ENCODE peak calls at places on chromosome 16, in four cellular contexts. One of them, this sample, is unnamed. For H3K9me3, the result is how much of the 10 kb centered on the place peaks cover.

GRCh38 chr16:84885024-84885910 is 65.5 kb downstream of the CRISPLD2 start:
- DNase-seq in endothelial cell of umbilical vein: peak
- DNase-seq in sigmoid colon: no peak
- DNase-seq in GM12878: no peak
- DNase-seq in this sample: no peak

GRCh38 chr16:84579936-84580335 is 37.9 kb downstream of the COTL1 start:
- DNase-seq in GM12878: no peak
- DNase-seq in sigmoid colon: no peak
- DNase-seq in endothelial cell of umbilical vein: no peak
- DNase-seq in this sample: no peak

GRCh38 chr16:29994613-29995329 is 646 bp downstream of the HIRIP3 start:
- DNase-seq in endothelial cell of umbilical vein: peak
- DNase-seq in GM12878: no peak
- DNase-seq in sigmoid colon: peak
- DNase-seq in this sample: no peak

GRCh38 chr16:81181013-81181720 is 57.3 kb upstream of the BCO1 start:
- DNase-seq in sigmoid colon: peak
- DNase-seq in endothelial cell of umbilical vein: peak
- DNase-seq in GM12878: no peak
- DNase-seq in this sample: no peak

GRCh38 chr16:87324411-87325275 is 7.5 kb upstream of the C16orf95 start:
- DNase-seq in GM12878: no peak
- DNase-seq in endothelial cell of umbilical vein: peak
- DNase-seq in sigmoid colon: no peak
- DNase-seq in this sample: no peak

GRCh38 chr16:68332411-68333121 is 21.7 kb downstream of the PRMT7 start:
- DNase-seq in endothelial cell of umbilical vein: peak
- DNase-seq in sigmoid colon: no peak
- DNase-seq in GM12878: no peak
- DNase-seq in this sample: no peak

GRCh38 chr16:60553316-60553801 is 1482.9 kb downstream of the CDH8 start:
- DNase-seq in endothelial cell of umbilical vein: no peak
- DNase-seq in sigmoid colon: no peak
- DNase-seq in GM12878: no peak
- DNase-seq in this sample: no peak

GRCh38 chr16:56910654-56911539 is 21.0 kb upstream of the HERPUD1 start:
- DNase-seq in endothelial cell of umbilical vein: no peak
- DNase-seq in GM12878: no peak
- DNase-seq in sigmoid colon: no peak
- DNase-seq in this sample: no peak

GRCh38 chr16:89191033-89191900 is 9.1 kb downstream of the SLC22A31 start:
- DNase-seq in GM12878: no peak
- DNase-seq in sigmoid colon: no peak
- DNase-seq in endothelial cell of umbilical vein: no peak
- DNase-seq in this sample: no peak

GRCh38 chr16:84514874-84515835 is 10.7 kb upstream of the MEAK7 start:
- DNase-seq in sigmoid colon: no peak
- DNase-seq in endothelial cell of umbilical vein: no peak
- DNase-seq in GM12878: peak
- DNase-seq in this sample: no peak

GRCh38 chr16:90032664-90033346 is 13.5 kb upstream of the DBNDD1 start:
- DNase-seq in endothelial cell of umbilical vein: no peak
- DNase-seq in GM12878: no peak
- DNase-seq in sigmoid colon: no peak
- DNase-seq in this sample: no peak

GRCh38 chr16:29862383-29862883 is 593 bp downstream of the CDIPT start:
- DNase-seq in GM12878: no peak
- DNase-seq in sigmoid colon: no peak
- DNase-seq in endothelial cell of umbilical vein: peak
- DNase-seq in this sample: no peak

GRCh38 chr16:65415460-65415859 is 293.6 kb upstream of the CDH11 start:
- DNase-seq in sigmoid colon: no peak
- DNase-seq in endothelial cell of umbilical vein: no peak
- DNase-seq in GM12878: no peak
- DNase-seq in this sample: no peak

GRCh38 chr16:527015-527903 is at the start of gene CAPN15:
- DNase-seq in sigmoid colon: peak
- DNase-seq in GM12878: peak
- DNase-seq in endothelial cell of umbilical vein: peak
- DNase-seq in this sample: peak

GRCh38 chr16:4498546-4499195 is 22.5 kb downstream of the HMOX2 start:
- DNase-seq in GM12878: no peak
- DNase-seq in sigmoid colon: no peak
- DNase-seq in endothelial cell of umbilical vein: no peak
- DNase-seq in this sample: no peak

GRCh38 chr16:86205521-86206245 is 304.6 kb upstream of the FOXF1 start:
- DNase-seq in sigmoid colon: no peak
- DNase-seq in GM12878: no peak
- DNase-seq in endothelial cell of umbilical vein: no peak
- DNase-seq in this sample: no peak

GRCh38 chr16:89795676-89796075 is 20.8 kb downstream of the FANCA start:
- DNase-seq in sigmoid colon: no peak
- DNase-seq in GM12878: no peak
- DNase-seq in endothelial cell of umbilical vein: no peak
- DNase-seq in this sample: no peak

GRCh38 chr16:88617268-88618031 is 20.9 kb upstream of the IL17C start:
- DNase-seq in GM12878: no peak
- DNase-seq in sigmoid colon: no peak
- DNase-seq in endothelial cell of umbilical vein: no peak
- DNase-seq in this sample: no peak

GRCh38 chr16:11114366-11115164 is 141.4 kb downstream of the SOCS1 start:
- DNase-seq in GM12878: no peak
- DNase-seq in endothelial cell of umbilical vein: no peak
- DNase-seq in sigmoid colon: no peak
- DNase-seq in this sample: no peak

GRCh38 chr16:75628351-75628750 is 5.3 kb upstream of the ADAT1 start:
- DNase-seq in sigmoid colon: no peak
- DNase-seq in endothelial cell of umbilical vein: peak
- DNase-seq in GM12878: no peak
- DNase-seq in this sample: no peak

GRCh38 chr16:47258874-47259461 is 115.2 kb upstream of the NETO2 start:
- DNase-seq in GM12878: peak
- DNase-seq in endothelial cell of umbilical vein: peak
- DNase-seq in sigmoid colon: no peak
- DNase-seq in this sample: no peak

GRCh38 chr16:29962344-29962994 is 590 bp downstream of the TMEM219 start:
- DNase-seq in sigmoid colon: no peak
- DNase-seq in GM12878: no peak
- DNase-seq in endothelial cell of umbilical vein: peak
- DNase-seq in this sample: no peak

GRCh38 chr16:74455213-74455612 is 33.9 kb upstream of the CLEC18B start:
- DNase-seq in GM12878: no peak
- DNase-seq in sigmoid colon: no peak
- DNase-seq in endothelial cell of umbilical vein: peak
- DNase-seq in this sample: no peak

GRCh38 chr16:58732545-58733247 is 1.4 kb downstream of the GOT2 start:
- DNase-seq in GM12878: no peak
- DNase-seq in endothelial cell of umbilical vein: peak
- DNase-seq in sigmoid colon: no peak
- DNase-seq in this sample: no peak

GRCh38 chr16:4868046-4868445 is 20.8 kb downstream of the UBN1 start:
- DNase-seq in sigmoid colon: no peak
- DNase-seq in endothelial cell of umbilical vein: no peak
- DNase-seq in GM12878: no peak
- DNase-seq in this sample: no peak

GRCh38 chr16:25027781-25028180 is 12.6 kb upstream of the ARHGAP17 start:
- DNase-seq in sigmoid colon: no peak
- DNase-seq in endothelial cell of umbilical vein: no peak
- DNase-seq in GM12878: no peak
- DNase-seq in this sample: no peak

GRCh38 chr16:67177743-67178699 is 5.7 kb downstream of the MATCAP1 start:
- DNase-seq in sigmoid colon: peak
- DNase-seq in GM12878: no peak
- DNase-seq in endothelial cell of umbilical vein: peak
- DNase-seq in this sample: no peak

GRCh38 chr16:67173323-67173722 is 3.0 kb downstream of the NOL3 start:
- DNase-seq in sigmoid colon: no peak
- DNase-seq in endothelial cell of umbilical vein: no peak
- DNase-seq in GM12878: no peak
- DNase-seq in this sample: no peak

GRCh38 chr16:67173808-67174705 is 3.7 kb downstream of the NOL3 start:
- DNase-seq in endothelial cell of umbilical vein: peak
- DNase-seq in GM12878: no peak
- DNase-seq in sigmoid colon: peak
- DNase-seq in this sample: no peak

GRCh38 chr16:67176662-67177061 is 6.3 kb downstream of the NOL3 start:
- DNase-seq in sigmoid colon: no peak
- DNase-seq in GM12878: no peak
- DNase-seq in endothelial cell of umbilical vein: no peak
- DNase-seq in this sample: no peak

DNA sequence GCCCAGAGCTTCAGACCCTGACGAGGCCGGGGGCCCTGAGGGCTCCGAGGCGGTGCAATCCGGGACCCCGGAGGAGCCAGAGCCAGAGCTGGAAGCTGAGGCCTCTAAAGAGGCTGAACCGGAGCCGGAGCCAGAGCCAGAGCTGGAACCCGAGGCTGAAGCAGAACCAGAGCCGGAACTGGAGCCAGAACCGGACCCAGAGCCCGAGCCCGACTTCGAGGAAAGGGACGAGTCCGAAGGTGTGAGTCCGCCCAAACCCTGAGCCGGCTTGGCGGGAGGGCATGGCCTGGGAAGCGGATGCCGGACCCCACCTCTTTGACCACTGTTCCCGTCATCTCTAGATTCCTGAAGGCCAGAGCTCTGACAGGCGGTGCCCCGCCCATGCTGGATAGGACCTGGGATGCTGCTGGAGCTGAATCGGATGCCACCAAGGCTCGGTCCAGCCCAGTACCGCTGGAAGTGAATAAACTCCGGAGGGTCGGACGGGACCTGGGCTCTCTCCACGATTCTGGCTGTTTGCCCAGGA is 4.4 kb downstream of the NOL3 start:
- DNase-seq in GM12878: no peak
- DNase-seq in endothelial cell of umbilical vein: no peak
- DNase-seq in sigmoid colon: no peak
- DNase-seq in this sample: no peak
- TF ChIP-seq POLR2AphosphoS5 in GM12878: no peak
- TF ChIP-seq POLR2AphosphoS5 in endothelial cell of umbilical vein: no peak
- TF ChIP-seq POLR2AphosphoS5 in sigmoid colon: no peak
- TF ChIP-seq POLR2AphosphoS5 in this sample: no peak

DNA sequence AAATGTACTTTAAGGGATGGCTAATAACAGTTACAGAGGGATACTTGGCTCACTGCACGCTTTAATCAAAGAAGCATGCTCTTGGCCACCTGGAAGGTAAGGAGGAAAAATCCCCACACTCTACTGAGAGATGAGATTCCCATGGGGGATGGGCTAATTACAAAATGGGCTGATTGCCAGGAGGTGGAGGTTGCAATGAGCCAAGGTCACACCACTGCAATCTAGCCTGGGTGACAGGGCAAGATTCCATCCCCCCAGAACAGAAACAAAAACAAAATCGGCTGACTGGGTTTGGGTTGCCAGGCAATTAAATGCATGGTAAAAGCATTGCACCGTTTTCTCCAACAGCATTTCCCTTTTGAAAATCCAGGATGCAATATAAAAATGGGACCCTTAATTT is 18.0 kb downstream of the N4BP1 start:
- DNase-seq in endothelial cell of umbilical vein: no peak
- DNase-seq in GM12878: no peak
- DNase-seq in sigmoid colon: no peak
- DNase-seq in this sample: no peak
- H3K9me3 ChIP-seq in endothelial cell of umbilical vein: under half
- H3K9me3 ChIP-seq in GM12878: under half
- H3K9me3 ChIP-seq in sigmoid colon: under half
- H3K9me3 ChIP-seq in this sample: under half

GRCh38 chr16:69848635-69849545 is 86.8 kb downstream of the WWP2 start:
- DNase-seq in endothelial cell of umbilical vein: peak
- DNase-seq in GM12878: no peak
- DNase-seq in sigmoid colon: peak
- DNase-seq in this sample: no peak
- TF ChIP-seq CTCF in endothelial cell of umbilical vein: no peak
- TF ChIP-seq CTCF in GM12878: no peak
- TF ChIP-seq CTCF in sigmoid colon: no peak
- TF ChIP-seq CTCF in this sample: no peak

GRCh38 chr16:8853150-8853549 is 15.7 kb downstream of the CARHSP1 start:
- DNase-seq in endothelial cell of umbilical vein: no peak
- DNase-seq in GM12878: no peak
- DNase-seq in sigmoid colon: peak
- DNase-seq in this sample: no peak
- TF ChIP-seq POLR2AphosphoS5 in endothelial cell of umbilical vein: no peak
- TF ChIP-seq POLR2AphosphoS5 in GM12878: no peak
- TF ChIP-seq POLR2AphosphoS5 in sigmoid colon: no peak
- TF ChIP-seq POLR2AphosphoS5 in this sample: no peak

DNA sequence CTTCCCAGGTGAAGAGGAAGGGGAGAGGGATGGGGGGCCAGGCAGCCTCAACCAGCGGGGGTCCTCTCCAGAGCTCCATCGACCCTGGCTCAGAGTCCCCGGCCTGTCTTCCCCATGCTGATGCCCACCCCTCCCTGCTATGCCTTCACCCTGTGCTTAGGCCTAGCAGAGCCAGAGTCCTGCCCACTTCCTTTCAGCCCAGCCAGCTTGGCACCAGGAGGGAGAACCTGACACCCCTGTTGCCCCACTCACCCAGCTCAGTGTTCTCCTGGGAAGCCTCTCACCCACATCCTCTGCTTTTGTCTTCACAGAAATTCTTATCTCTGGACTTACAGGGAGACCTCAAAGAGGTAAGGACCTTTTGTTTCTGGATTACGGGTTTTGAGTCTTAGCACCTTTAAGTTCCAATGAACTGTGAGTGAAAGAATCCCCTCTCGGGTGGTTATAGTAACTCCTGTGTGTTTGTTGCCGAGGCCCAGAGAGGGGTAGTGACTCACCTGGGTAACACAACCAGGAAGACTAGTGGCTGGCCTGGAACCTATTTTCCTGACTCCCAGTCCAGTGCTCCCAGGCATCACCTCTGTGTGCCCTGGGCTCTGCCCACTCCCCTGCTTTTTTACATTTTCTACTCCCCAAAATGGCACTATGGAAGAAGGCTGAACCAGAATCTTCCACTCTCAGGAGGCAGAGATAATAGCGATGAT is 53.4 kb downstream of the CES1 start:
- DNase-seq in GM12878: no peak
- DNase-seq in sigmoid colon: no peak
- DNase-seq in endothelial cell of umbilical vein: no peak
- DNase-seq in this sample: no peak
- H3K9me3 ChIP-seq in GM12878: under half
- H3K9me3 ChIP-seq in sigmoid colon: under half
- H3K9me3 ChIP-seq in endothelial cell of umbilical vein: under half
- H3K9me3 ChIP-seq in this sample: under half

DNA sequence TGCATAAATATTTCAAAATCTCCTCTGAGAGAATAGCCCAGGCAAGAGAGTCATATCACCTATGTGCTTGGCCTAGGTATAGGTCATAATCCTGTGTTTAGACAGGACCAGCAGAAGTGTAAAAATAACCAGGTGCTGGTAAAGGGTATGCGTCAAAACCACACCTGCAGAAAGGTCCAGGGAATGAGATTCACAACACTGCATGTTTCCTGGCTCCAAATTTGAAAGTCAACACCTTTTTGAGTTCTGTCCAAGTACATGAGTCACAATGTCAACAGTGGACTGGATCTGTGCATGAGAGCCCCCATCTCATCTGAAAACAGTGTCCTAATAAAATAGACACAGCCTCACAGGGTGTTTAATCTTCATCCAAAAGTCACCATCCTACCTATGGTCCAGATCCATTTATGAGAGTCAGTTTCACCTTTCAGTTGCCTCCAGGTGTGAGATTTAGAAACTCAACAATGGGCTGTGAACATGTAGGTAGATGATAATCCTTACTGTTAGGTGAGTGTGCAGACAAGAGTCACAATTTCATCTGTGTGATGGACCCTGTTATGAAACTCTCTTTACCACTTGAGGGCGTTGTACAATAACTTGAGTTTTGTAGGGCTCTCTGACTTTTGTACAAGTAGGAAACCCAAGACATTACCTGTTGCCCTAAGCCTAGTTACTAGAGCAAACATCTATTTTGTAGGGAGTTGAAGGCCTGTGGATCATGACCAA is 2100.7 kb downstream of the TP53TG3F start:
- DNase-seq in GM12878: no peak
- DNase-seq in endothelial cell of umbilical vein: no peak
- DNase-seq in sigmoid colon: no peak
- DNase-seq in this sample: no peak
- TF ChIP-seq CTCF in GM12878: no peak
- TF ChIP-seq CTCF in endothelial cell of umbilical vein: no peak
- TF ChIP-seq CTCF in sigmoid colon: no peak
- TF ChIP-seq CTCF in this sample: no peak

This sample was measured in vagina.